ENCODE peak calls at places on chromosomes 3 and 15, in seven cellular contexts. T is heart left ventricle; O is hippocampal formation; Q is posterior cingulate gyrus; M is right cardiac atrium; N is activated CD8-positive, alpha-beta memory T cell treated with anti-CD3 and anti-CD28 coated beads, Interleukin-2, amount 50 U/mL, for 48 hours; B is stimulated activated CD8-positive, alpha-beta memory T cell treated with anti-CD3 and anti-CD28 coated beads, Interleukin-15, amount 100 ng/mL, for 1 hour. C is an unnamed sample.

GRCh38 chr3:51530485-51530884 is 8.0 kb upstream of the RAD54L2 start:
- DNase-seq in N (no peak), O (no peak), M (no peak), B (no peak), T (no peak), Q (no peak), C (no peak)

GRCh38 chr3:197613187-197613586 is 57.4 kb upstream of the BDH1 start:
- DNase-seq in T (no peak), O (no peak), M (no peak), B (no peak), Q (no peak), N (no peak), C (no peak)

GRCh38 chr3:4758957-4759656 is 220.1 kb upstream of the BHLHE40 start:
- DNase-seq in B (no peak), Q (no peak), O (no peak), T (no peak), N (no peak), M (no peak), C (no peak)

GRCh38 chr3:162437480-162437879 is 940.9 kb downstream of the OTOL1 start:
- DNase-seq in B (no peak), O (no peak), M (no peak), T (no peak), N (no peak), Q (no peak), C (no peak)

GRCh38 chr15:101254157-101255065 is 2.6 kb upstream of the CHSY1 start:
- DNase-seq in T (no peak), N (no peak), B (no peak), O (no peak), Q (no peak), M (no peak), C (no peak)

GRCh38 chr3:167167491-167167890 is 212.6 kb downstream of the ZBBX start:
- DNase-seq in B (no peak), M (no peak), Q (no peak), N (no peak), T (no peak), O (no peak), C (no peak)

GRCh38 chr3:101381809-101382208 is 61.4 kb upstream of the IMPG2 start:
- DNase-seq in Q (no peak), N (no peak), O (peak), B (no peak), M (no peak), T (no peak), C (no peak)

GRCh38 chr3:176463610-176464009 is 733.7 kb downstream of the TBL1XR1 start:
- DNase-seq in M (no peak), N (no peak), B (no peak), T (no peak), Q (no peak), O (no peak), C (no peak)